ENCODE peak calls at places on chromosomes 12 and 14, in six cellular contexts. A, W, Q, F, U and X are unnamed samples.

GRCh38 chr14:105070760-105071137 is 5.5 kb upstream of the GPR132 start:
- DNase-seq in A (no peak), W (no peak), Q (no peak), F (no peak), U (no peak), X (no peak)

GRCh38 chr14:101186544-101186943 is 283.0 kb upstream of the RTL1 start:
- DNase-seq in A (no peak), W (no peak), Q (no peak), F (no peak), U (no peak), X (no peak)

GRCh38 chr14:77498120-77498979 is at the start of gene ISM2:
- DNase-seq in A (peak; percentile 78), W (peak; percentile 57), Q (no peak), F (peak; percentile 53), U (no peak), X (peak; percentile 80)

GRCh38 chr14:34951286-34951685 is 31.5 kb upstream of the SRP54 start:
- DNase-seq in A (no peak), W (no peak), Q (no peak), F (no peak), U (no peak), X (no peak)

GRCh38 chr12:74394647-74395046 is 143.0 kb upstream of the ATXN7L3B start:
- DNase-seq in A (no peak), W (no peak), Q (no peak), F (no peak), U (no peak), X (no peak)

GRCh38 chr14:79585845-79586244 is 625.5 kb downstream of the DIO2 start:
- DNase-seq in A (no peak), W (no peak), Q (no peak), F (no peak), U (no peak), X (no peak)

GRCh38 chr12:59843260-59843843 is 247.5 kb downstream of the SLC16A7 start:
- DNase-seq in A (no peak), W (no peak), Q (no peak), F (no peak), U (no peak), X (no peak)

GRCh38 chr14:58774531-58774930 is 136.8 kb downstream of the DACT1 start:
- DNase-seq in A (no peak), W (no peak), Q (no peak), F (no peak), U (no peak), X (no peak)

GRCh38 chr12:48512855-48513254 is 12.6 kb upstream of the OR8S1 start:
- DNase-seq in A (no peak), W (no peak), Q (no peak), F (no peak), U (no peak), X (no peak)

GRCh38 chr12:116055895-116056607 is 221.4 kb downstream of the MED13L start:
- DNase-seq in A (no peak), W (peak; percentile 47), Q (no peak), F (no peak), U (no peak), X (no peak)

GRCh38 chr14:33932526-33933292 is 18.2 kb downstream of the EGLN3 start:
- DNase-seq in A (no peak), W (peak; percentile 57), Q (no peak), F (no peak), U (no peak), X (peak; percentile 87)

GRCh38 chr12:14607561-14607960 is 39.9 kb upstream of the PLBD1 start:
- DNase-seq in A (no peak), W (no peak), Q (no peak), F (no peak), U (no peak), X (no peak)

GRCh38 chr12:87782838-87783237 is 246.4 kb downstream of the C12orf50 start:
- DNase-seq in A (no peak), W (no peak), Q (no peak), F (no peak), U (no peak), X (no peak)

GRCh38 chr12:29316772-29317171 is 64.2 kb downstream of the ERGIC2 start:
- DNase-seq in A (peak; percentile 52), W (no peak), Q (peak; percentile 83), F (no peak), U (no peak), X (peak; percentile 29)

GRCh38 chr12:34405286-34406227 is 383.3 kb downstream of the ALG10 start:
- DNase-seq in A (no peak), W (no peak), Q (no peak), F (peak; percentile 1), U (peak; percentile 12), X (no peak)

GRCh38 chr14:102046337-102047278 is 40.2 kb downstream of the HSP90AA1 start:
- DNase-seq in A (peak; percentile 93), W (peak; percentile 72), Q (peak; percentile 83), F (peak; percentile 97), U (peak; percentile 88), X (peak; percentile 96)

GRCh38 chr12:1670815-1671268 is 20.0 kb upstream of the ADIPOR2 start:
- DNase-seq in A (no peak), W (no peak), Q (no peak), F (no peak), U (peak; percentile 71), X (no peak)

GRCh38 chr12:131990980-131991305 is 41.2 kb downstream of the EP400 start:
- DNase-seq in A (no peak), W (no peak), Q (no peak), F (no peak), U (no peak), X (no peak)

GRCh38 chr12:113889076-113889475 is 77.0 kb downstream of the RBM19 start:
- DNase-seq in A (peak; percentile 6), W (no peak), Q (no peak), F (peak; percentile 21), U (no peak), X (no peak)

GRCh38 chr14:106790189-106791036 is 1264.0 kb downstream of the TMEM121 start:
- DNase-seq in A (peak; percentile 24), W (peak; percentile 73), Q (peak; percentile 13), F (peak; percentile 81), U (peak; percentile 90), X (peak; percentile 2)

DNA sequence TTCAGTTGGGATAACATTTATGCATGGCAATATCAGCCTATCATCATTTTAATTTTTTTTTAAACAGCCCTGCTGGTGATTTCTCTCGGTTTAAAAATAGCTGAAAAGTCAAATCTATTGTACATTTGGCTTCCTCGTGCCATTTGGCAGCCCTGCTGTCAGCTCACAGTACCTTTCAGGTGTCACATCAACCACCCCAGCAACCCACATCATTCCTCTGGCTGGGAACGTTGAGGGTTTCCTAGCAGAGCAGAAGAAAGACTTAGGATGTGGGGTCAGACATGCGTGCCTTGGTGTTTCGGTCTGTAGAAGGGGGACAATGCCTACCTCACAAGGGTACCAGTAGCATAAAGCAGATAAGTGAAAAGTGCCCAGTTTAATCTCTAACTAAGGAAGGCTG is 15.8 kb downstream of the PEBP1 start:
- DNase-seq in A (no peak), W (no peak), Q (no peak), F (no peak), U (no peak), X (no peak)
- H3K36me3 ChIP-seq in A (peaks cover 4% of the 10 kb centered on the region), W (peaks cover 19% of the 10 kb centered on the region), Q (peaks cover 24% of the 10 kb centered on the region), F (peaks cover 21% of the 10 kb centered on the region), U (no peaks in the 10 kb centered on the region), X (no peaks in the 10 kb centered on the region)

GRCh38 chr12:75505706-75506312 is 5.6 kb downstream of the KRR1 start:
- DNase-seq in A (no peak), W (peak; percentile 39), Q (no peak), F (no peak), U (no peak), X (no peak)
- H3K36me3 ChIP-seq in A (peaks cover 37% of the 10 kb centered on the region), W (peaks cover 51% of the 10 kb centered on the region), Q (peaks cover 64% of the 10 kb centered on the region), F (peaks cover 50% of the 10 kb centered on the region), U (peaks cover 3% of the 10 kb centered on the region), X (peaks cover 16% of the 10 kb centered on the region)

GRCh38 chr14:61675291-61675690 is 20.0 kb upstream of the HIF1A start:
- DNase-seq in A (no peak), W (no peak), Q (no peak), F (no peak), U (no peak), X (no peak)

GRCh38 chr14:61681413-61681812 is 13.9 kb upstream of the HIF1A start:
- DNase-seq in A (no peak), W (no peak), Q (no peak), F (no peak), U (no peak), X (no peak)

GRCh38 chr14:61673305-61673704 is 22.0 kb upstream of the HIF1A start:
- DNase-seq in A (peak; percentile 74), W (no peak), Q (no peak), F (no peak), U (no peak), X (no peak)

GRCh38 chr14:61678966-61679365 is 16.3 kb upstream of the HIF1A start:
- DNase-seq in A (peak; percentile 88), W (no peak), Q (no peak), F (peak; percentile 43), U (no peak), X (peak; percentile 86)

GRCh38 chr14:61677469-61677868 is 17.8 kb upstream of the HIF1A start:
- DNase-seq in A (no peak), W (no peak), Q (no peak), F (no peak), U (no peak), X (no peak)
- H3K36me3 ChIP-seq in A (no peaks in the 10 kb centered on the region), W (no peaks in the 10 kb centered on the region), Q (no peaks in the 10 kb centered on the region), F (no peaks in the 10 kb centered on the region), U (no peaks in the 10 kb centered on the region), X (no peaks in the 10 kb centered on the region)

DNA sequence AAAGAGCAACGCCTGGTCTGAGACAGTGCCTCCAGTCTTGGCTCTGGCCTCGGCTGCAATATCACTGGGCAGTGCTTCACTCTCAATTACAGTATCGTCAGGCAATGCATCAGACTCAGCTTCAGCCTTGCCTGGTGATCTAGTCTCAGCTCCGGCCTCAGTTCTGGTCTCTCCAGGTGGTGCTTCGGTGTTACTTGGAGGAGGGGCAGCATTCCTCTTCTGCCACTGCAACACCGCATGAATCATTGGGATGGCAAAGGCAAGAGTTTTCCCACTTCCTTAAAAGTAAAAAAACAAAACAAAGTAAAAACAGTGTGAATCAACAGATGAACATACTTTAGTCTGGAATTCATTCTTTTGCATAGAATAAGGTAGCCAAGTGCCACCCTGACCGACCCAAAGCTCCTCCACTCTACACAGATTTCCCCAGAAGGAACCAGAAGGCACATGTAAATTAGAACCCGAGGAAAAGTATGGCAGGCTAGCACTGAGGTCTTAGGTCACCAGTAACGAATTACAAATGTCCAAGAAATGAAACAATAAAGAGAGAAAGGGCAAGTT is 18.6 kb downstream of the DDX24 start:
- DNase-seq in A (no peak), W (no peak), Q (no peak), F (no peak), U (no peak), X (no peak)
- H3K36me3 ChIP-seq in A (peaks cover 20% of the 10 kb centered on the region), W (peaks cover 42% of the 10 kb centered on the region), Q (peaks cover 53% of the 10 kb centered on the region), F (peaks cover 64% of the 10 kb centered on the region), U (peaks cover 7% of the 10 kb centered on the region), X (no peaks in the 10 kb centered on the region)

DNA sequence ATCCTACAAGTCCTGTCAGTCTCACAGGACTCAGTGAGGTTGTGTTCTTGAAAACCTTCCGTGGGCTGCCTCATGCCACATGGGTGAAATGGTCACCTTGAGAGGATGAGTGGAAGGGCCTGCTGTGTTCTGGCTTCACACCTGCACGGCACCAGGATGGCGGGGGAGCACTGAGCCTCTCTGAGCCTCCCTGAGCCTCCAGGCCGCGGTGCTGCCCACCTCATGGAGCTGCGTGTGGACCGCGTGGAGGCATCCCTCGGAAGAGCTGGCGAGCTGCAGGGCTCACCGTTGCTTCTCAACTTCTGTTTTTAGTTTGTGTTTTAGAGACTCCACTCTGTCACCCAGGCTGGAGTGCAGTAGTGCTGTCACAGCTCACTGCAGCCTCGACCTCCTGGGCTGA is 56.2 kb downstream of the TEAD4 start:
- DNase-seq in A (no peak), W (no peak), Q (no peak), F (no peak), U (no peak), X (no peak)
- H3K36me3 ChIP-seq in A (peaks cover 8% of the 10 kb centered on the region), W (no peaks in the 10 kb centered on the region), Q (peaks cover 95% of the 10 kb centered on the region), F (no peaks in the 10 kb centered on the region), U (no peaks in the 10 kb centered on the region), X (no peaks in the 10 kb centered on the region)